ENCODE peak calls at places on chromosomes 12 and 14, in five cellular contexts. One of them, this sample, is unnamed.

GRCh38 chr12:26124491-26125450 is at the start of gene BHLHE41:
- DNase-seq in OCI-LY7: no peak
- DNase-seq in PC-3: peak; percentile 93
- DNase-seq in HCT116: no peak
- DNase-seq in hepatocyte: peak; percentile 78
- DNase-seq in this sample: peak; percentile 93

GRCh38 chr12:40336573-40337199 is 111.9 kb downstream of the LRRK2 start:
- DNase-seq in OCI-LY7: peak; percentile 28
- DNase-seq in PC-3: peak; percentile 41
- DNase-seq in HCT116: no peak
- DNase-seq in hepatocyte: peak; percentile 22
- DNase-seq in this sample: peak; percentile 43

GRCh38 chr12:1978078-1978477 is 26.2 kb downstream of the DCP1B start:
- DNase-seq in OCI-LY7: no peak
- DNase-seq in PC-3: no peak
- DNase-seq in HCT116: no peak
- DNase-seq in hepatocyte: peak; percentile 11
- DNase-seq in this sample: no peak

GRCh38 chr12:55933158-55933798 is 2.3 kb downstream of the DGKA start:
- DNase-seq in OCI-LY7: no peak
- DNase-seq in PC-3: peak; percentile 91
- DNase-seq in HCT116: peak; percentile 22
- DNase-seq in hepatocyte: no peak
- DNase-seq in this sample: no peak

GRCh38 chr14:51401272-51401671 is 161.2 kb downstream of the TMX1 start:
- DNase-seq in OCI-LY7: no peak
- DNase-seq in PC-3: no peak
- DNase-seq in HCT116: no peak
- DNase-seq in hepatocyte: no peak
- DNase-seq in this sample: no peak

GRCh38 chr12:104604070-104604994 is 147.6 kb downstream of the CHST11 start:
- DNase-seq in OCI-LY7: peak; percentile 88
- DNase-seq in PC-3: peak; percentile 92
- DNase-seq in HCT116: peak; percentile 89
- DNase-seq in hepatocyte: peak; percentile 83
- DNase-seq in this sample: peak; percentile 16

GRCh38 chr12:13211191-13211858 is 14.8 kb downstream of the EMP1 start:
- DNase-seq in OCI-LY7: no peak
- DNase-seq in PC-3: peak; percentile 59
- DNase-seq in HCT116: no peak
- DNase-seq in hepatocyte: no peak
- DNase-seq in this sample: no peak

GRCh38 chr14:93894992-93895391 is 32.2 kb upstream of the FAM181A start:
- DNase-seq in OCI-LY7: no peak
- DNase-seq in PC-3: no peak
- DNase-seq in HCT116: no peak
- DNase-seq in hepatocyte: no peak
- DNase-seq in this sample: peak; percentile 67

GRCh38 chr12:29149691-29150382 is 759 bp downstream of the FAR2 start:
- DNase-seq in OCI-LY7: no peak
- DNase-seq in PC-3: no peak
- DNase-seq in HCT116: no peak
- DNase-seq in hepatocyte: no peak
- DNase-seq in this sample: peak; percentile 47

GRCh38 chr12:26473291-26473690 is 277.9 kb downstream of the SSPN start:
- DNase-seq in OCI-LY7: peak; percentile 89
- DNase-seq in PC-3: peak; percentile 43
- DNase-seq in HCT116: no peak
- DNase-seq in hepatocyte: no peak
- DNase-seq in this sample: no peak

GRCh38 chr12:102016472-102016871 is 45.3 kb downstream of the WASHC3 start:
- DNase-seq in OCI-LY7: no peak
- DNase-seq in PC-3: peak; percentile 38
- DNase-seq in HCT116: no peak
- DNase-seq in hepatocyte: no peak
- DNase-seq in this sample: no peak

GRCh38 chr12:128513831-128514230 is 246.9 kb downstream of the TMEM132C start:
- DNase-seq in OCI-LY7: no peak
- DNase-seq in PC-3: no peak
- DNase-seq in HCT116: no peak
- DNase-seq in hepatocyte: no peak
- DNase-seq in this sample: no peak

GRCh38 chr12:76259071-76259470 is 89.1 kb downstream of the BBS10 start:
- DNase-seq in OCI-LY7: no peak
- DNase-seq in PC-3: no peak
- DNase-seq in HCT116: no peak
- DNase-seq in hepatocyte: no peak
- DNase-seq in this sample: no peak

GRCh38 chr12:52235822-52236291 is 2.8 kb downstream of the KRT7 start:
- DNase-seq in OCI-LY7: no peak
- DNase-seq in PC-3: peak; percentile 95
- DNase-seq in HCT116: no peak
- DNase-seq in hepatocyte: peak; percentile 73
- DNase-seq in this sample: no peak

GRCh38 chr12:8860165-8860961 is 37.9 kb downstream of the A2ML1 start:
- DNase-seq in OCI-LY7: peak; percentile 62
- DNase-seq in PC-3: peak; percentile 36
- DNase-seq in HCT116: peak; percentile 27
- DNase-seq in hepatocyte: peak; percentile 55
- DNase-seq in this sample: peak; percentile 87

GRCh38 chr12:80269953-80270552 is 170.7 kb downstream of the OTOGL start:
- DNase-seq in OCI-LY7: peak; percentile 38
- DNase-seq in PC-3: peak; percentile 69
- DNase-seq in HCT116: peak; percentile 23
- DNase-seq in hepatocyte: peak; percentile 63
- DNase-seq in this sample: peak; percentile 72

GRCh38 chr12:66290716-66291200 is 11.5 kb upstream of the HELB start:
- DNase-seq in OCI-LY7: no peak
- DNase-seq in PC-3: no peak
- DNase-seq in HCT116: no peak
- DNase-seq in hepatocyte: no peak
- DNase-seq in this sample: no peak

GRCh38 chr12:28099862-28100261 is 90.4 kb upstream of the CCDC91 start:
- DNase-seq in OCI-LY7: no peak
- DNase-seq in PC-3: no peak
- DNase-seq in HCT116: no peak
- DNase-seq in hepatocyte: no peak
- DNase-seq in this sample: no peak

GRCh38 chr12:59665692-59666091 is 69.9 kb downstream of the SLC16A7 start:
- DNase-seq in OCI-LY7: no peak
- DNase-seq in PC-3: no peak
- DNase-seq in HCT116: no peak
- DNase-seq in hepatocyte: no peak
- DNase-seq in this sample: no peak

GRCh38 chr12:109606261-109607028 is 32.9 kb downstream of the MVK start:
- DNase-seq in OCI-LY7: no peak
- DNase-seq in PC-3: no peak
- DNase-seq in HCT116: no peak
- DNase-seq in hepatocyte: peak; percentile 54
- DNase-seq in this sample: peak; percentile 69

GRCh38 chr14:95769976-95770375 is 56.1 kb upstream of the TCL1A start:
- DNase-seq in OCI-LY7: no peak
- DNase-seq in PC-3: no peak
- DNase-seq in HCT116: no peak
- DNase-seq in hepatocyte: no peak
- DNase-seq in this sample: no peak

GRCh38 chr14:55353686-55354467 is 57.8 kb downstream of the ATG14 start:
- DNase-seq in OCI-LY7: no peak
- DNase-seq in PC-3: peak; percentile 98
- DNase-seq in HCT116: peak; percentile 2
- DNase-seq in hepatocyte: no peak
- DNase-seq in this sample: no peak

GRCh38 chr12:103169-103981 is 36.8 kb downstream of the IQSEC3 start:
- DNase-seq in OCI-LY7: peak; percentile 93
- DNase-seq in PC-3: no peak
- DNase-seq in HCT116: peak; percentile 44
- DNase-seq in hepatocyte: no peak
- DNase-seq in this sample: peak; percentile 90

GRCh38 chr12:119139448-119139847 is 39.3 kb upstream of the HSPB8 start:
- DNase-seq in OCI-LY7: no peak
- DNase-seq in PC-3: no peak
- DNase-seq in HCT116: no peak
- DNase-seq in hepatocyte: no peak
- DNase-seq in this sample: no peak

GRCh38 chr12:130975116-130975515 is 21.4 kb downstream of the ADGRD1 start:
- DNase-seq in OCI-LY7: no peak
- DNase-seq in PC-3: no peak
- DNase-seq in HCT116: no peak
- DNase-seq in hepatocyte: no peak
- DNase-seq in this sample: no peak

GRCh38 chr14:102431751-102432150 is 69.0 kb downstream of the TECPR2 start:
- DNase-seq in OCI-LY7: no peak
- DNase-seq in PC-3: no peak
- DNase-seq in HCT116: no peak
- DNase-seq in hepatocyte: no peak
- DNase-seq in this sample: no peak

GRCh38 chr14:74859757-74860156 is 16.2 kb downstream of the PROX2 start:
- DNase-seq in OCI-LY7: no peak
- DNase-seq in PC-3: no peak
- DNase-seq in HCT116: no peak
- DNase-seq in hepatocyte: no peak
- DNase-seq in this sample: no peak

GRCh38 chr14:47678993-47679392 is 3.6 kb upstream of the MDGA2 start:
- DNase-seq in OCI-LY7: no peak
- DNase-seq in PC-3: peak; percentile 18
- DNase-seq in HCT116: no peak
- DNase-seq in hepatocyte: no peak
- DNase-seq in this sample: peak; percentile 52

GRCh38 chr12:17640615-17641014 is 449.4 kb downstream of the RERGL start:
- DNase-seq in OCI-LY7: no peak
- DNase-seq in PC-3: no peak
- DNase-seq in HCT116: no peak
- DNase-seq in hepatocyte: no peak
- DNase-seq in this sample: no peak

GRCh38 chr12:110012659-110013058 is 13.4 kb downstream of the ANKRD13A start:
- DNase-seq in OCI-LY7: no peak
- DNase-seq in PC-3: no peak
- DNase-seq in HCT116: no peak
- DNase-seq in hepatocyte: no peak
- DNase-seq in this sample: no peak

GRCh38 chr12:69816082-69816481 is 8.9 kb upstream of the MYRFL start:
- DNase-seq in OCI-LY7: no peak
- DNase-seq in PC-3: no peak
- DNase-seq in HCT116: no peak
- DNase-seq in hepatocyte: no peak
- DNase-seq in this sample: no peak

GRCh38 chr12:114397978-114398881 is 7.7 kb downstream of the TBX5 start:
- DNase-seq in OCI-LY7: no peak
- DNase-seq in PC-3: no peak
- DNase-seq in HCT116: no peak
- DNase-seq in hepatocyte: no peak
- DNase-seq in this sample: peak; percentile 40

GRCh38 chr14:59455411-59455810 is 9.8 kb downstream of the GPR135 start:
- DNase-seq in OCI-LY7: no peak
- DNase-seq in PC-3: no peak
- DNase-seq in HCT116: no peak
- DNase-seq in hepatocyte: no peak
- DNase-seq in this sample: no peak

GRCh38 chr14:105071326-105071725 is 6.1 kb upstream of the GPR132 start:
- DNase-seq in OCI-LY7: no peak
- DNase-seq in PC-3: no peak
- DNase-seq in HCT116: no peak
- DNase-seq in hepatocyte: no peak
- DNase-seq in this sample: no peak

DNA sequence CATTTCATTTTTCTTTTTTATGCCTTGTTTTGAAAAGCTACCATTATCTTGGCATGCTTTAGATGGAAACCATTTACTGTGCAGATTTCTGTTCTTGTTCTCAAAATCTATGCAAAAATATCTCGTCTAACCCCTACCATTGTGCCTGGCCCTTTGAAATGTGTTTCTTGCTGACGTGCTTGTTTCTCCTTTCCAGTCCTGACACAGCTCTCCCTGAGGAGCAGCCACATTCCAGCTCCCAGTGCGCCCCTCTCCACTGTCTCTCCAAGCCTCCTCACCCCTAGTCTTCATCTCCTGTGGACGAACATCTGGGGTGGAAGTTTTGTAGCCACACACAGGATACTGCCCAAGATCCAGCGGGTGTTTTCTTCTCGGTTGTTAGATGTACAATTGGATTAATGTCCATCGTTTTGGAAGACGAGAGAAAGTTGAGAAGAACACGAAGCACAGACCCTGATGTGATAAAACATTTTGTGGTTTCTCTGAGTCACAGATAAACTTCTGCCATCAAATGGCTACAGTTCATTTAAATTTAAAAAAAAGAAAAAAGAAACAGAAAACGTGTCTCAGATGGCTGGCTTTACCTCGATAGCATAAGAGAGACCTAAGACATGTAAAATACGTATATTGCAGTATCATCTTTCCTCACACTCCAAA is 21.9 kb upstream of the FGD4 start:
- DNase-seq in OCI-LY7: no peak
- DNase-seq in PC-3: no peak
- DNase-seq in HCT116: no peak
- DNase-seq in hepatocyte: no peak
- DNase-seq in this sample: no peak
- H3K4me2 ChIP-seq in OCI-LY7: no peak overlapping the region
- H3K4me2 ChIP-seq in PC-3: no peak overlapping the region
- H3K4me2 ChIP-seq in HCT116: no peak overlapping the region
- H3K4me2 ChIP-seq in hepatocyte: peak overlapping the region; percentile 35
- H3K4me2 ChIP-seq in this sample: no peak overlapping the region

GRCh38 chr12:71730936-71731335 is 23.7 kb upstream of the RAB21 start:
- DNase-seq in OCI-LY7: no peak
- DNase-seq in PC-3: peak; percentile 30
- DNase-seq in HCT116: no peak
- DNase-seq in hepatocyte: no peak
- DNase-seq in this sample: no peak
- TF ChIP-seq EZH2phosphoT487 in OCI-LY7: no peak
- TF ChIP-seq EZH2phosphoT487 in PC-3: no peak
- TF ChIP-seq EZH2phosphoT487 in HCT116: no peak
- TF ChIP-seq EZH2phosphoT487 in hepatocyte: no peak
- TF ChIP-seq EZH2phosphoT487 in this sample: no peak

GRCh38 chr12:98419101-98419794 is 96.1 kb upstream of the TMPO start:
- DNase-seq in OCI-LY7: no peak
- DNase-seq in PC-3: no peak
- DNase-seq in HCT116: no peak
- DNase-seq in hepatocyte: no peak
- DNase-seq in this sample: no peak

GRCh38 chr12:98417303-98417702 is 98.1 kb upstream of the TMPO start:
- DNase-seq in OCI-LY7: no peak
- DNase-seq in PC-3: no peak
- DNase-seq in HCT116: no peak
- DNase-seq in hepatocyte: no peak
- DNase-seq in this sample: no peak

GRCh38 chr12:98416845-98417244 is 98.5 kb upstream of the TMPO start:
- DNase-seq in OCI-LY7: peak; percentile 25
- DNase-seq in PC-3: peak; percentile 34
- DNase-seq in HCT116: no peak
- DNase-seq in hepatocyte: no peak
- DNase-seq in this sample: peak; percentile 41

GRCh38 chr12:98419795-98420402 is 95.5 kb upstream of the TMPO start:
- DNase-seq in OCI-LY7: no peak
- DNase-seq in PC-3: no peak
- DNase-seq in HCT116: no peak
- DNase-seq in hepatocyte: no peak
- DNase-seq in this sample: no peak

GRCh38 chr12:98418357-98419075 is 96.9 kb upstream of the TMPO start:
- DNase-seq in OCI-LY7: no peak
- DNase-seq in PC-3: peak; percentile 92
- DNase-seq in HCT116: no peak
- DNase-seq in hepatocyte: peak; percentile 85
- DNase-seq in this sample: peak; percentile 74
- H3K4me3 ChIP-seq in OCI-LY7: no peak overlapping the region
- H3K4me3 ChIP-seq in PC-3: peak overlapping the region; percentile 5
- H3K4me3 ChIP-seq in HCT116: no peak overlapping the region
- H3K4me3 ChIP-seq in hepatocyte: no peak overlapping the region
- H3K4me3 ChIP-seq in this sample: no peak overlapping the region

GRCh38 chr14:88895116-88895515 is 70.7 kb downstream of the TTC8 start:
- DNase-seq in OCI-LY7: no peak
- DNase-seq in PC-3: peak; percentile 92
- DNase-seq in HCT116: no peak
- DNase-seq in hepatocyte: peak; percentile 47
- DNase-seq in this sample: no peak
- H3K4me2 ChIP-seq in OCI-LY7: no peak overlapping the region
- H3K4me2 ChIP-seq in PC-3: peak overlapping the region; percentile 58
- H3K4me2 ChIP-seq in HCT116: no peak overlapping the region
- H3K4me2 ChIP-seq in hepatocyte: no peak overlapping the region
- H3K4me2 ChIP-seq in this sample: no peak overlapping the region